ENCODE peak calls at places on chromosomes 2 and 18, in seven cellular contexts. H is GM12865; Z is AG09309; P is retinal pigment epithelial cell; K is thoracic aorta; U is astrocyte of the spinal cord; Q is CD8-positive, alpha-beta T cell. N is an unnamed sample.

GRCh38 chr2:204687776-204688175 is 142.5 kb downstream of the PARD3B start:
- DNase-seq in H (no peak), Z (no peak), P (peak; percentile 81), K (no peak), U (no peak), Q (no peak), N (no peak)

GRCh38 chr2:86055314-86055713 is 50.4 kb downstream of the POLR1A start:
- DNase-seq in H (no peak), Z (no peak), P (no peak), K (no peak), U (no peak), Q (no peak), N (no peak)

GRCh38 chr2:121856358-121856757 is 100.9 kb downstream of the TSN start:
- DNase-seq in H (no peak), Z (no peak), P (no peak), K (no peak), U (no peak), Q (no peak), N (no peak)

GRCh38 chr18:57150828-57151227 is 3.9 kb downstream of the BOD1L2 start:
- DNase-seq in H (no peak), Z (no peak), P (no peak), K (no peak), U (no peak), Q (no peak), N (no peak)

GRCh38 chr2:189610700-189611099 is 30.1 kb upstream of the SLC40A1 start:
- DNase-seq in H (no peak), Z (no peak), P (no peak), K (no peak), U (no peak), Q (no peak), N (no peak)

GRCh38 chr2:15991231-15991630 is 50.9 kb downstream of the MYCN start:
- DNase-seq in H (no peak), Z (no peak), P (no peak), K (no peak), U (no peak), Q (no peak), N (no peak)

GRCh38 chr2:112829247-112829646 is 7.3 kb downstream of the IL1B start:
- DNase-seq in H (no peak), Z (no peak), P (no peak), K (no peak), U (no peak), Q (no peak), N (no peak)

GRCh38 chr2:190911813-190912212 is 31.2 kb downstream of the GLS start:
- DNase-seq in H (peak; percentile 38), Z (no peak), P (no peak), K (no peak), U (no peak), Q (no peak), N (no peak)

GRCh38 chr2:173075056-173075780 is 428 bp upstream of the MAP3K20 start:
- DNase-seq in H (no peak), Z (no peak), P (no peak), K (no peak), U (no peak), Q (no peak), N (no peak)

GRCh38 chr2:28665041-28665704 is 86.5 kb upstream of the PPP1CB start:
- DNase-seq in H (no peak), Z (peak; percentile 47), P (no peak), K (peak; percentile 57), U (peak; percentile 88), Q (no peak), N (no peak)

GRCh38 chr18:13136056-13136688 is 82.4 kb upstream of the LDLRAD4 start:
- DNase-seq in H (no peak), Z (no peak), P (no peak), K (no peak), U (peak; percentile 19), Q (no peak), N (no peak)
- H3K4me3 ChIP-seq in H (no peak overlapping the region), Z (peak overlapping the region; percentile 67), P (peak overlapping the region; percentile 46), K (peak overlapping the region; percentile 83), U (peak overlapping the region; percentile 44), Q (peak overlapping the region; percentile 98), N (peak overlapping the region; percentile 74)

GRCh38 chr2:106956879-106957278 is 70.9 kb upstream of the ST6GAL2 start:
- DNase-seq in H (no peak), Z (peak; percentile 95), P (peak; percentile 41), K (no peak), U (peak; percentile 98), Q (no peak), N (no peak)
- TF ChIP-seq CTCF in H (no peak), Z (no peak), P (no peak), K (no peak), U (no peak), Q (no peak), N (no peak)

GRCh38 chr2:127515383-127515915 is 10.8 kb downstream of the IWS1 start:
- DNase-seq in H (no peak), Z (peak; percentile 16), P (no peak), K (no peak), U (no peak), Q (no peak), N (no peak)
- H3K4me3 ChIP-seq in H (no peak overlapping the region), Z (no peak overlapping the region), P (no peak overlapping the region), K (no peak overlapping the region), U (no peak overlapping the region), Q (no peak overlapping the region), N (no peak overlapping the region)

GRCh38 chr2:219128401-219128800 is 32.2 kb downstream of the NHEJ1 start:
- DNase-seq in H (no peak), Z (no peak), P (no peak), K (no peak), U (no peak), Q (no peak), N (no peak)
- TF ChIP-seq CTCF in H (no peak), Z (no peak), P (no peak), K (no peak), U (no peak), Q (no peak), N (no peak)

N was measured in GM12864.